ENCODE peak calls at places on chromosomes 6 and 20, in four cellular contexts. X, V, A and K are unnamed samples.

GRCh38 chr6:70270287-70271005 is 32.4 kb downstream of the COL9A1 start:
- DNase-seq in V (no peak), X (no peak), A (no peak), K (no peak)

GRCh38 chr6:126804255-126805064 is 314.0 kb upstream of the RSPO3 start:
- DNase-seq in A (no peak), V (no peak), X (no peak), K (no peak)

GRCh38 chr6:165439928-165440554 is 130.6 kb upstream of the C6orf118 start:
- DNase-seq in X (no peak), V (no peak), A (no peak), K (no peak)

GRCh38 chr6:11007715-11008608 is 36.1 kb downstream of the ELOVL2 start:
- DNase-seq in A (no peak), V (no peak), X (peak), K (no peak)

GRCh38 chr20:63735859-63736718 is at the start of gene LIME1:
- DNase-seq in V (peak), A (peak), X (no peak), K (no peak)

GRCh38 chr20:62887147-62887859 is 25.7 kb upstream of the TCFL5 start:
- DNase-seq in X (no peak), V (peak), A (no peak), K (no peak)

GRCh38 chr20:45340236-45340847 is 7.9 kb downstream of the SDC4 start:
- DNase-seq in A (no peak), V (no peak), X (no peak), K (no peak)

GRCh38 chr20:7579888-7580287 is 360.4 kb downstream of the HAO1 start:
- DNase-seq in X (no peak), V (no peak), A (no peak), K (no peak)

GRCh38 chr6:44192428-44193041 is 24.2 kb upstream of the MYMX start:
- DNase-seq in X (no peak), V (no peak), A (no peak), K (no peak)

GRCh38 chr6:85452441-85452881 is 2.6 kb downstream of the NT5E start:
- DNase-seq in V (no peak), X (no peak), A (no peak), K (no peak)

GRCh38 chr6:148358196-148358785 is 15.7 kb downstream of the SASH1 start:
- DNase-seq in A (no peak), V (no peak), X (no peak), K (no peak)

GRCh38 chr6:152603911-152604310 is 33.3 kb downstream of the SYNE1 start:
- DNase-seq in V (no peak), X (no peak), A (no peak), K (no peak)

GRCh38 chr6:150959071-150959637 is 93.7 kb downstream of the MTHFD1L start:
- DNase-seq in V (no peak), X (no peak), A (no peak), K (no peak)

GRCh38 chr6:44076366-44077200 is 50.7 kb downstream of the MRPL14 start:
- DNase-seq in A (peak), V (no peak), X (no peak), K (no peak)

GRCh38 chr20:57282691-57283361 is 16.4 kb upstream of the BMP7 start:
- DNase-seq in A (no peak), V (no peak), X (no peak), K (no peak)

GRCh38 chr6:35596448-35597442 is 84.0 kb upstream of the TULP1 start:
- DNase-seq in X (no peak), V (no peak), A (no peak), K (no peak)

GRCh38 chr6:24974182-24975171 is 38.7 kb upstream of the RIPOR2 start:
- DNase-seq in X (no peak), A (no peak), V (no peak), K (no peak)

GRCh38 chr20:23143098-23143497 is 57.0 kb upstream of the CD93 start:
- DNase-seq in X (no peak), V (no peak), A (no peak), K (no peak)

DNA sequence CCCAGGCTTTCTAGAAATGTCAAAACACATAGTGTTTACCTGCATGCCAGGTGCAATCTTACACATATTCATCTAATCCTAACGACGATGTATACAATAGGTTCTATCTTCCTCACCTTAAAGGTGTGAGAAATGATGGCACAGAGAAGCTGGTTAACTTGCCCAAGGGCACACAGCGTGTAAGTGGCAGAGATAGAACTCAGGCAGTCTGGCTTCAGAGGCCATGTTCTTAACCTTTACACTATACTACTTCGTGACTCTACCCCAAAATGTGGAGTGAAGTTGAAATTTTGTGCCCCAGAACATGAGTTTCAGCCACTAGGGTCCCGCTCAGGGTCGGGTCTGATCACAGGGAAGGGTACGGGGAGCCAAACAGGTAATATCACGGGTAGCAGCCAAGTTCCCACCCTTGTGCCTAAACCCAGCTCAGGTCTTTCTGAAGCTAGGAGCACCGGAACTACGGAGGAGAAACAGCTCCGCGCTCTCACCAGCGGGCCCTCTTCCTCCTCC is 523 bp downstream of the VPS52 start:
- DNase-seq in V (no peak), A (no peak), X (no peak), K (no peak)
- TF ChIP-seq CTCF in V (no peak), A (no peak), X (no peak), K (peak)

DNA sequence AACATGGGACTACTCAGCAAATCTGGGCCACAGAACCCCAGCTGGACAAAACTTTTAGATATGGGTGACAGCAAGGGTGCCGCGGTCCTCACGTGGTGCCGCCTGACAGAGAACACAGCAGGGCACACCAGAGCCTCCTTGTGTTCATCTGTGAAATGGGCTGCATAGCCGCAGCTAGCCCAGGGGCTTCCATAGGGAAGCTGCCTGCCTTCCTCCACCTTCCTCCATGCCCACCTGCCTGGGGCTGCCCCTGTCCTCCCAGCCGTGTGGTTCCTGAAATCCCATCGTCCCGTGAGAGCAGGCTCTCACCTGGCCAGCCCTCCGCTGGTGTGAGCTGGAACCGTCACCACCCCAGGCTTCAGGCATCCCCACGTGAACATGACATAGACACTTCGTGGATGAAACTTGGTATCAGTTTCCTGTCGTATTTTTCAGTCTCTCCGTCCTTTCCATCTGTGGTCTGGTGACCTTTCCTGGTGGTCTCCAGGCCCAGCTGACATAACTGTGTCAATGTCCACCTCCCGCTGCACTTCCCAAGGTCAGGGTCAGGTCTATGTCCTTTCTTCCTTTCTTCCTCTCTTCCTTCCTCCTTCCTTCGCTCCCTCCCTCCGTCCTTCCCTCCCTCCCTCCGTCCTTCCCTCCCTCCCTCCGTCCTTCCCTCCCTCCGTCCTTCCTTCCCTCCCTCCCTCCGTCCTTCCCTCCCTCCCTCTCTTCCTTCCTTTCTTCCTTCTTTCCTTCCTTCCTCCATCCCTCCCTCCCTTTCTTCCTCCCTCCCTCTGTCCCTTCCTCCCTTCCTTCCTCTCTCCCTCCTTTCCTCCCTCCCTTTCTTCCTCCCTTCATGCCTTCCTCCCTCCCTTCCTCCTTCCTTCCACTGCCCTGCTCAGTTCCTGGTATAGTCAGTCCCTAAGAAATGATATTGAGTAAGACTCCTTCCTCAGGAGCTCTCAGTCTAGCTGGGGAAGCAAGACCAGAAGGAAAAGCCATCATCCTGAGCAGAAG is 78.8 kb downstream of the GRM4 start:
- DNase-seq in X (no peak), A (no peak), V (no peak), K (no peak)
- TF ChIP-seq CTCF in X (no peak), A (no peak), V (no peak), K (no peak)

GRCh38 chr6:138508676-138508988 is 9.3 kb upstream of the NHSL1 start:
- DNase-seq in A (no peak), V (no peak), X (no peak), K (no peak)
- TF ChIP-seq CTCF in A (no peak), V (no peak), X (no peak), K (no peak)

GRCh38 chr6:131646249-131646670 is 9.2 kb downstream of the ENPP3 start:
- DNase-seq in V (no peak), X (no peak), A (no peak), K (no peak)
- TF ChIP-seq CTCF in V (no peak), X (no peak), A (no peak), K (no peak)

GRCh38 chr20:52684911-52685310 is 287.2 kb upstream of the TSHZ2 start:
- DNase-seq in A (no peak), V (no peak), X (no peak), K (no peak)
- TF ChIP-seq CTCF in A (no peak), V (no peak), X (no peak), K (no peak)

GRCh38 chr20:50112512-50113419 is at the start of gene UBE2V1:
- DNase-seq in V (peak), A (peak), X (peak), K (peak)
- TF ChIP-seq CTCF in V (peak), A (no peak), X (no peak), K (peak)

GRCh38 chr6:163147988-163148387 is 266.5 kb upstream of the QKI start:
- DNase-seq in A (no peak), V (no peak), X (no peak), K (no peak)
- TF ChIP-seq CTCF in A (no peak), V (no peak), X (no peak), K (no peak)